ENCODE peak calls at places on chromosome 11, in five cellular contexts. O is AG10803, X is fibroblast of lung, C is thoracic aorta, L is A673. Z is an unnamed sample.

GRCh38 chr11:65433657-65434056 is 11.1 kb downstream of the NEAT1 start:
- DNase-seq in O (no peak), X (no peak), C (no peak), L (no peak), Z (no peak)

GRCh38 chr11:11157201-11157600 is 195.8 kb downstream of the CSNK2A3 start:
- DNase-seq in O (peak), X (peak), C (no peak), L (peak), Z (no peak)

GRCh38 chr11:27701262-27702105 is 1.2 kb upstream of the BDNF start:
- DNase-seq in O (peak), X (peak), C (no peak), L (peak), Z (no peak)

GRCh38 chr11:132242662-132243061 is 872.2 kb downstream of the NTM start:
- DNase-seq in O (no peak), X (no peak), C (no peak), L (no peak), Z (no peak)

GRCh38 chr11:8766993-8767374 is 84.4 kb downstream of the RPL27A start:
- DNase-seq in O (peak), X (no peak), C (no peak), L (no peak), Z (no peak)

GRCh38 chr11:100472727-100473389 is 214.2 kb upstream of the ARHGAP42 start:
- DNase-seq in O (no peak), X (no peak), C (no peak), L (peak), Z (no peak)

GRCh38 chr11:68287419-68287818 is 15.6 kb upstream of the C11orf24 start:
- DNase-seq in O (no peak), X (no peak), C (no peak), L (no peak), Z (no peak)

GRCh38 chr11:133064152-133064877 is 468.0 kb downstream of the OPCML start:
- DNase-seq in O (peak), X (peak), C (no peak), L (peak), Z (no peak)

GRCh38 chr11:76592961-76593360 is 77.6 kb downstream of the LRRC32 start:
- DNase-seq in O (no peak), X (no peak), C (no peak), L (no peak), Z (no peak)

GRCh38 chr11:1388763-1389102 is 1.0 kb upstream of the BRSK2 start:
- DNase-seq in O (no peak), X (no peak), C (no peak), L (no peak), Z (no peak)

GRCh38 chr11:118923721-118924587 is 1.8 kb downstream of the BCL9L start:
- DNase-seq in O (no peak), X (no peak), C (no peak), L (no peak), Z (no peak)

GRCh38 chr11:111930472-111930871 is 6.7 kb upstream of the DIXDC1 start:
- DNase-seq in O (no peak), X (no peak), C (no peak), L (no peak), Z (no peak)

GRCh38 chr11:111923351-111923788 is 4.7 kb downstream of the C11orf52 start:
- DNase-seq in O (peak), X (peak), C (no peak), L (peak), Z (no peak)

GRCh38 chr11:111923951-111924350 is 5.2 kb downstream of the C11orf52 start:
- DNase-seq in O (no peak), X (no peak), C (no peak), L (no peak), Z (no peak)

GRCh38 chr11:111925953-111926352 is 7.2 kb downstream of the C11orf52 start:
- DNase-seq in O (no peak), X (no peak), C (no peak), L (no peak), Z (no peak)

GRCh38 chr11:111926505-111927391 is 8.0 kb downstream of the C11orf52 start:
- DNase-seq in O (peak), X (peak), C (peak), L (peak), Z (no peak)
- TF ChIP-seq CTCF in O (peak), X (no peak), C (peak), L (no peak), Z (no peak)

GRCh38 chr11:120646206-120646605 is 134.7 kb downstream of the GRIK4 start:
- DNase-seq in O (no peak), X (no peak), C (no peak), L (no peak), Z (no peak)

GRCh38 chr11:120647681-120648080 is 136.1 kb downstream of the GRIK4 start:
- DNase-seq in O (no peak), X (no peak), C (no peak), L (no peak), Z (no peak)

GRCh38 chr11:120643254-120643653 is 131.7 kb downstream of the GRIK4 start:
- DNase-seq in O (no peak), X (no peak), C (no peak), L (no peak), Z (no peak)

GRCh38 chr11:120648706-120649250 is 137.2 kb downstream of the GRIK4 start:
- DNase-seq in O (no peak), X (no peak), C (no peak), L (no peak), Z (no peak)

GRCh38 chr11:120645639-120646038 is 134.1 kb downstream of the GRIK4 start:
- DNase-seq in O (no peak), X (no peak), C (no peak), L (peak), Z (no peak)
- H3K4me3 ChIP-seq in O (peak), X (no peak), C (peak), L (peak), Z (peak)

DNA sequence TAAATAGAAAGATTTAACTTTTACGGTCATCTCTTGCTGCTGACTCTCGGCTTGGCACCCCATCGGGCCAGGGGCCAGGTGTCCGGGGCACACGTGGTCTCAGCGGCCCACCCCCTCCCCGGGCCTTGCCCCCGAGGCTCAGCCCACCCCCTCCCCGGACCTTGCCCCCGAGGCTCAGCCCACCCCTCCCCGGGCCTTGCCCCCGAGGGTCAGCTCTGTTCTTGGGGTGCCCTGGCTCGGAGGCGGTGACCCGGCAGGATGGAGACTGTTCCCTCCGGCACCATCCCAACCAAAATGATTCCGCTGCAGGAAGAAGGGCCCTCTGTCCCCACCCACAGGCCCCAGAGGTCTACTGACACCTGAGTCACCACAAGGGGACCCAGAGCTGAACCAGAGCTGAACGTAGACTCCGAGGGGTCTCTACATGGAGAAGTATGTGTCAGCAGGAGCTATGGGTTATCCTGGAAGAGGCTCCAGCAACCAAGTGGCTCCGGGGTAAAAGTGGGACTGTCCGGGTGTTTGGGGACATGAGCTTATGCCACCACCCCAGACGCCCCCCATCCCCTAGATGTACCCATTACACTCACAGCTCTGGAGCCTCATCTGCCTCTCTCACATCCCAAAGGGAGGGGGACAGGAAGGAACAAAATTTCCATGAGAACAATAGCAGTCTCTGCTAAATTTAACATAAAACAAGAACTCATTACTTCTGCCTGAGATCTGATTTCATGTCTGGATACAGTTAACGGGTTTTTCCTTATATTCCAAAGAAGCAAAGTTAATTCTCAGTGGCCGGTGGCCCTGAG is 38.4 kb downstream of the MACROD1 start:
- DNase-seq in O (no peak), X (no peak), C (no peak), L (no peak), Z (no peak)
- TF ChIP-seq CTCF in O (no peak), X (no peak), C (no peak), L (no peak), Z (no peak)

DNA sequence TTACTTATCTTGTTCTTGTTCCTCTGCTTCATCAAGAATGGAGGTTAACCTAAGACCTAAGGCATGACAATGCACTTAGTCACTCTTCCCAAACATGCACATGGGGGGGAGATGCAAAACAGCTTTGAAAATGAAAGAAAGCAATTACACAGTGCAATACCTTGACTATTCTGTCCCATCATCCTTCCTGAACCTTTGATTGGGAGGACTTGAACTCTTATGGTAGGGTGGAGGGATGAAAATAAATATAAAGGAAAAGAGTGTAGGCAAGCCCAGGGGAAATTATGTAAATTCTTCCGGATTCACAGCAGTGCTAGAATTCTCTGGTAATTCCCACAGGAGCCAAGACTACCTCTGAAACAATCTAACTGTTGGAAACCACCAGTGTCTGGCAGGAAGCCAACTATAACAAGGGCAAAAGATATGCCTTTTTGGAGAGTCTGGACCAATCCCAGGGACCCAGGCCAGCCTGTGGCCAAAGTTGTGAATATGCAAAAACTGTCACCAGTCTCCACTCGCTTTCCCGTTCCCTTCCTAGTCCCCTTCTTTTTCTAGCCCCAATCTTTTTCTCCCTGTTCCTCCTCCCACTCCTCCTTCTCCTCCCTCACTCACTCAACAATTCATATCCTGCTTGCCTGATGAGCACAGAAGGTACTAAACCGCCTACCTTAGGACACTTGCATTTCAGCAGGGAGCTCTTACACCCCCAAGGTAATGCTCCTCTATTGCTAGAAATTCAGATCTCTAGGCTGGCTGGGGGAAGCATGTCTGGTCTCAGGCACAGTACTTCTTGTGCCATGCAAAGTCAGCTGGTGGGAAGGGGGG is 2.5 kb upstream of the RCN1 start:
- DNase-seq in O (peak), X (peak), C (peak), L (peak), Z (peak)
- H3K4me3 ChIP-seq in O (peak), X (peak), C (peak), L (no peak), Z (peak)

GRCh38 chr11:19734171-19734570 is 21.5 kb downstream of the NAV2 start:
- DNase-seq in O (no peak), X (no peak), C (no peak), L (no peak), Z (no peak)

GRCh38 chr11:19737575-19737974 is 24.9 kb downstream of the NAV2 start:
- DNase-seq in O (no peak), X (no peak), C (no peak), L (no peak), Z (no peak)

GRCh38 chr11:19736831-19737230 is 24.2 kb downstream of the NAV2 start:
- DNase-seq in O (no peak), X (no peak), C (no peak), L (no peak), Z (no peak)

GRCh38 chr11:19738124-19738523 is 25.5 kb downstream of the NAV2 start:
- DNase-seq in O (no peak), X (no peak), C (no peak), L (no peak), Z (no peak)

DNA sequence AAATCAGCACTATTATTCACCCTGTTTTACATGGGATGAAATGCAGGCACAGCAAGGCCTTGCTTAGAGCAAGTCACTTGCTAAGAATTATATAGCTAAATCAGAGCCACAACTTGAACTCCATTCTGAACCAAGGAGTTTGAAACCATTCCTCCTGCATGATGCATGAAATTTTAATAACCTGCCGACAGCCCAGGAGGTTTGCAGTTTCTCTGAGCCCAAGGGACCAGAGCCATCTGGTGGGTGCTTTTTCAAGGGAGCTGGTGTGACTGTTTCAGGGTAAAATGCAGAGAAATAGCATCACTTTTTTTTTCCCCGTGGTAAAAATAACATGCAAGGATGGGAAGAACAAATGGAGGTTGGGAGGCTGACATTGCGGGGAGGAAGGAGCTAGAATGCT is 22.9 kb downstream of the NAV2 start:
- DNase-seq in O (peak), X (peak), C (no peak), L (no peak), Z (no peak)
- TF ChIP-seq CTCF in O (peak), X (peak), C (peak), L (no peak), Z (peak)

GRCh38 chr11:71112454-71112853 is 139.9 kb downstream of the SHANK2 start:
- DNase-seq in O (no peak), X (no peak), C (no peak), L (no peak), Z (no peak)
- H3K4me3 ChIP-seq in O (no peak), X (no peak), C (no peak), L (no peak), Z (no peak)

DNA sequence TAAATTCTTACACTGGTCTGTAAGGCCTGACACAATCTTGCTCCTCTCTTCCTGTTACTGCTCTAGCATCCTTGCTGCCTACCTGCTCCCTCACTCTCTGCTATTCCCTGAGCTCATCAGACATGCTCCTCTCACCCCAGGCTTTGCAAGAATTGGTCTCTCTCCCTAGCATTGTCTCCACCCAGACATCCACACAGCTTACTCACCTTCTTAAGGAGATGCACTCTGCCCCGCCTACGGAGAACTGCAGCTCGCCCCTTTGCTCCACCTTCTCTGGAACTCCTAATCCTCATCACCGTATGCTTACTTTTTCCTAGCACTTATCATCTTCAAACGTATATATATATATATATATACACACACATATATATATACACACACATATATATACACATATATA is 23.3 kb upstream of the TMPRSS5 start:
- DNase-seq in O (no peak), X (no peak), C (no peak), L (no peak), Z (no peak)
- TF ChIP-seq CTCF in O (no peak), X (no peak), C (no peak), L (no peak), Z (no peak)

GRCh38 chr11:19715373-19715772 is 2.7 kb downstream of the NAV2 start:
- DNase-seq in O (peak), X (peak), C (peak), L (no peak), Z (peak)
- H3K4me3 ChIP-seq in O (peak), X (peak), C (peak), L (no peak), Z (peak)

Z was measured in epithelial cell of proximal tubule.